ENCODE peak calls at places on chromosomes 16 and 17, in four cellular contexts. O is left cardiac atrium, B is astrocyte of the spinal cord, G is OCI-LY7. W is an unnamed sample.

GRCh38 chr17:27226611-27227234 is 67.2 kb upstream of the WSB1 start:
- DNase-seq in O (no peak), B (peak; percentile 64), G (no peak), W (peak; percentile 89)

GRCh38 chr16:53545433-53545832 is 42.4 kb upstream of the AKTIP start:
- DNase-seq in O (no peak), B (no peak), G (no peak), W (no peak)

GRCh38 chr16:87252269-87252970 is 64.8 kb downstream of the C16orf95 start:
- DNase-seq in O (no peak), B (no peak), G (no peak), W (no peak)

GRCh38 chr17:2057130-2057713 is 2.3 kb downstream of the HIC1 start:
- DNase-seq in O (no peak), B (no peak), G (no peak), W (no peak)

GRCh38 chr16:78895661-78896060 is 704.9 kb downstream of the MAF start:
- DNase-seq in O (no peak), B (no peak), G (no peak), W (no peak)

GRCh38 chr16:78446486-78446885 is 347.0 kb downstream of the WWOX start:
- DNase-seq in O (no peak), B (no peak), G (no peak), W (no peak)

GRCh38 chr16:25812215-25812614 is 120.5 kb downstream of the HS3ST4 start:
- DNase-seq in O (no peak), B (no peak), G (no peak), W (no peak)

GRCh38 chr16:4538386-4539235 is at the start of gene CDIP1:
- DNase-seq in O (peak; percentile 99), B (peak; percentile 95), G (peak; percentile 97), W (peak; percentile 81)

GRCh38 chr17:50028207-50029120 is 27.4 kb upstream of the ITGA3 start:
- DNase-seq in O (no peak), B (peak; percentile 61), G (no peak), W (peak; percentile 94)

GRCh38 chr16:87945351-87946042 is 5.7 kb upstream of the BANP start:
- DNase-seq in O (peak; percentile 85), B (peak; percentile 88), G (peak; percentile 38), W (peak; percentile 90)

GRCh38 chr17:48442819-48443218 is 12.8 kb upstream of the SKAP1 start:
- DNase-seq in O (no peak), B (no peak), G (no peak), W (peak; percentile 3)

GRCh38 chr17:44599298-44600175 is 42.3 kb downstream of the FZD2 start:
- DNase-seq in O (peak; percentile 68), B (peak; percentile 98), G (no peak), W (peak; percentile 23)

GRCh38 chr17:79993390-79994221 is 42.1 kb downstream of the TBC1D16 start:
- DNase-seq in O (peak; percentile 87), B (peak; percentile 76), G (peak; percentile 54), W (peak; percentile 83)

GRCh38 chr16:84582958-84583516 is 34.8 kb downstream of the COTL1 start:
- DNase-seq in O (no peak), B (peak; percentile 85), G (no peak), W (no peak)

GRCh38 chr16:66660422-66661209 is 35.9 kb downstream of the CMTM4 start:
- DNase-seq in O (peak; percentile 74), B (peak; percentile 86), G (no peak), W (peak; percentile 86)

GRCh38 chr16:88527937-88528743 is 42.1 kb upstream of the ZC3H18 start:
- DNase-seq in O (no peak), B (no peak), G (no peak), W (no peak)

GRCh38 chr17:66038125-66038524 is 153.8 kb downstream of the CEP112 start:
- DNase-seq in O (no peak), B (no peak), G (no peak), W (no peak)

GRCh38 chr16:11047057-11047456 is 102.7 kb downstream of the CLEC16A start:
- DNase-seq in O (no peak), B (peak; percentile 69), G (no peak), W (no peak)

GRCh38 chr16:66322174-66322573 is 44.3 kb upstream of the CDH5 start:
- DNase-seq in O (no peak), B (no peak), G (no peak), W (no peak)

GRCh38 chr16:19415461-19415860 is 2.2 kb upstream of the TMC5 start:
- DNase-seq in O (no peak), B (no peak), G (no peak), W (no peak)

GRCh38 chr16:84484579-84485254 is 19.7 kb downstream of the MEAK7 start:
- DNase-seq in O (peak; percentile 69), B (peak; percentile 56), G (peak; percentile 32), W (peak; percentile 23)

GRCh38 chr17:71801301-71801700 is 319.5 kb upstream of the SOX9 start:
- DNase-seq in O (no peak), B (peak; percentile 79), G (no peak), W (no peak)